ENCODE peak calls at places on chromosomes 7 and 10, in nine cellular contexts. W is cardiac fibroblast; L is AG09309; A is RWPE1; T is Caki2; U is naive thymus-derived CD4-positive, alpha-beta T cell; Q is LoVo; Y is T-helper 1 cell; I is Right ventricle myocardium inferior. J is an unnamed sample.

GRCh38 chr10:46308113-46308415 is 21.3 kb downstream of the ANTXRL start:
- DNase-seq in W (no peak), L (no peak), A (no peak), T (no peak), U (no peak), Q (no peak), Y (no peak), I (no peak), J (no peak)

GRCh38 chr10:26385443-26385842 is 52.7 kb upstream of the APBB1IP start:
- DNase-seq in W (no peak), L (no peak), A (no peak), T (no peak), U (no peak), Q (no peak), Y (no peak), I (no peak), J (no peak)

GRCh38 chr7:1136841-1137516 is 23.0 kb downstream of the ZFAND2A start:
- DNase-seq in W (no peak), L (no peak), A (no peak), T (peak), U (no peak), Q (peak), Y (no peak), I (no peak), J (no peak)

GRCh38 chr7:41121228-41121627 is 581.7 kb downstream of the INHBA start:
- DNase-seq in W (no peak), L (no peak), A (no peak), T (no peak), U (no peak), Q (no peak), Y (no peak), I (no peak), J (no peak)

GRCh38 chr10:84548869-84549268 is 220.5 kb downstream of the CCSER2 start:
- DNase-seq in W (no peak), L (no peak), A (no peak), T (no peak), U (no peak), Q (no peak), Y (no peak), I (no peak), J (no peak)

GRCh38 chr7:81685263-81685868 is 84.5 kb downstream of the HGF start:
- DNase-seq in W (peak), L (no peak), A (no peak), T (no peak), U (no peak), Q (no peak), Y (no peak), I (no peak), J (no peak)

GRCh38 chr10:101686133-101686925 is 8.6 kb downstream of the FBXW4 start:
- DNase-seq in W (no peak), L (no peak), A (no peak), T (no peak), U (no peak), Q (no peak), Y (no peak), I (no peak), J (no peak)

GRCh38 chr7:7181519-7182155 is 707 bp upstream of the C1GALT1 start:
- DNase-seq in W (peak), L (no peak), A (peak), T (no peak), U (no peak), Q (peak), Y (peak), I (peak), J (peak)

GRCh38 chr10:75640803-75641202 is 209.4 kb downstream of the LRMDA start:
- DNase-seq in W (no peak), L (no peak), A (no peak), T (no peak), U (no peak), Q (no peak), Y (no peak), I (no peak), J (no peak)

GRCh38 chr10:80502621-80503583 is 34.8 kb upstream of the SH2D4B start:
- DNase-seq in W (no peak), L (no peak), A (no peak), T (peak), U (no peak), Q (no peak), Y (no peak), I (peak), J (peak)

GRCh38 chr7:135129579-135129978 is 18.3 kb upstream of the TMEM140 start:
- DNase-seq in W (no peak), L (no peak), A (no peak), T (no peak), U (no peak), Q (no peak), Y (no peak), I (no peak), J (no peak)

GRCh38 chr7:112290065-112290464 is 83.6 kb downstream of the ZNF277 start:
- DNase-seq in W (peak), L (no peak), A (peak), T (peak), U (no peak), Q (no peak), Y (no peak), I (no peak), J (no peak)